ENCODE peak calls at places on chromosome 1, in four cellular contexts. One of them, this sample, is unnamed.

GRCh38 chr1:30446508-30446907 is 276.9 kb downstream of the MATN1 start:
- DNase-seq in PC-3: no peak
- DNase-seq in HCT116: no peak
- DNase-seq in fibroblast of lung: no peak
- DNase-seq in this sample: no peak

GRCh38 chr1:197486948-197487347 is 218.9 kb downstream of the CRB1 start:
- DNase-seq in fibroblast of lung: peak; percentile 25
- DNase-seq in HCT116: no peak
- DNase-seq in PC-3: no peak
- DNase-seq in this sample: peak; percentile 5

GRCh38 chr1:226062558-226063361 is at the start of gene H3-3A:
- DNase-seq in fibroblast of lung: peak; percentile 86
- DNase-seq in HCT116: peak; percentile 79
- DNase-seq in PC-3: peak; percentile 96
- DNase-seq in this sample: peak; percentile 99

GRCh38 chr1:236280438-236281285 is 1.1 kb downstream of the ERO1B start:
- DNase-seq in fibroblast of lung: no peak
- DNase-seq in PC-3: peak; percentile 11
- DNase-seq in HCT116: no peak
- DNase-seq in this sample: no peak

GRCh38 chr1:3481836-3482589 is 27.5 kb downstream of the ARHGEF16 start:
- DNase-seq in fibroblast of lung: no peak
- DNase-seq in HCT116: peak; percentile 42
- DNase-seq in PC-3: peak; percentile 83
- DNase-seq in this sample: peak; percentile 82

GRCh38 chr1:197314672-197315071 is 46.6 kb downstream of the CRB1 start:
- DNase-seq in PC-3: no peak
- DNase-seq in fibroblast of lung: no peak
- DNase-seq in HCT116: no peak
- DNase-seq in this sample: no peak

GRCh38 chr1:31539329-31539728 is 37.0 kb upstream of the TINAGL1 start:
- DNase-seq in PC-3: no peak
- DNase-seq in fibroblast of lung: no peak
- DNase-seq in HCT116: no peak
- DNase-seq in this sample: no peak

GRCh38 chr1:82388679-82389078 is 587.9 kb downstream of the ADGRL2 start:
- DNase-seq in PC-3: peak; percentile 78
- DNase-seq in fibroblast of lung: peak; percentile 91
- DNase-seq in HCT116: no peak
- DNase-seq in this sample: no peak

GRCh38 chr1:192235127-192235526 is 76.9 kb downstream of the RGS18 start:
- DNase-seq in PC-3: no peak
- DNase-seq in HCT116: no peak
- DNase-seq in fibroblast of lung: peak; percentile 17
- DNase-seq in this sample: no peak

GRCh38 chr1:162040657-162041056 is 17.0 kb upstream of the OLFML2B start:
- DNase-seq in PC-3: peak; percentile 58
- DNase-seq in HCT116: peak; percentile 34
- DNase-seq in fibroblast of lung: peak; percentile 35
- DNase-seq in this sample: no peak
- H3K4me1 ChIP-seq in PC-3: peaks cover 8% of the 10 kb centered on the region
- H3K4me1 ChIP-seq in HCT116: peaks cover 6% of the 10 kb centered on the region
- H3K4me1 ChIP-seq in fibroblast of lung: peaks cover 3% of the 10 kb centered on the region
- H3K4me1 ChIP-seq in this sample: peaks cover 1% of the 10 kb centered on the region

GRCh38 chr1:115869064-115869463 is 28.1 kb upstream of the NHLH2 start:
- DNase-seq in fibroblast of lung: no peak
- DNase-seq in HCT116: no peak
- DNase-seq in PC-3: no peak
- DNase-seq in this sample: no peak
- TF ChIP-seq EZH2 in fibroblast of lung: no peak
- TF ChIP-seq EZH2 in HCT116: no peak
- TF ChIP-seq EZH2 in PC-3: no peak
- TF ChIP-seq EZH2 in this sample: no peak

GRCh38 chr1:205351984-205352713 is 4.6 kb downstream of the KLHDC8A start:
- DNase-seq in PC-3: peak; percentile 58
- DNase-seq in fibroblast of lung: peak; percentile 37
- DNase-seq in HCT116: no peak
- DNase-seq in this sample: no peak
- H3K4me1 ChIP-seq in PC-3: peaks cover 18% of the 10 kb centered on the region
- H3K4me1 ChIP-seq in fibroblast of lung: no peaks in the 10 kb centered on the region
- H3K4me1 ChIP-seq in HCT116: peaks cover 2% of the 10 kb centered on the region
- H3K4me1 ChIP-seq in this sample: peaks cover 2% of the 10 kb centered on the region

GRCh38 chr1:57164584-57164983 is 198.8 kb upstream of the C8B start:
- DNase-seq in HCT116: no peak
- DNase-seq in fibroblast of lung: no peak
- DNase-seq in PC-3: no peak
- DNase-seq in this sample: no peak

GRCh38 chr1:57163332-57163731 is 197.5 kb upstream of the C8B start:
- DNase-seq in HCT116: no peak
- DNase-seq in PC-3: no peak
- DNase-seq in fibroblast of lung: no peak
- DNase-seq in this sample: no peak

GRCh38 chr1:57165546-57165945 is 199.7 kb upstream of the C8B start:
- DNase-seq in fibroblast of lung: peak; percentile 45
- DNase-seq in PC-3: no peak
- DNase-seq in HCT116: no peak
- DNase-seq in this sample: no peak

GRCh38 chr1:57162607-57163235 is 196.9 kb upstream of the C8B start:
- DNase-seq in PC-3: no peak
- DNase-seq in fibroblast of lung: no peak
- DNase-seq in HCT116: no peak
- DNase-seq in this sample: no peak

DNA sequence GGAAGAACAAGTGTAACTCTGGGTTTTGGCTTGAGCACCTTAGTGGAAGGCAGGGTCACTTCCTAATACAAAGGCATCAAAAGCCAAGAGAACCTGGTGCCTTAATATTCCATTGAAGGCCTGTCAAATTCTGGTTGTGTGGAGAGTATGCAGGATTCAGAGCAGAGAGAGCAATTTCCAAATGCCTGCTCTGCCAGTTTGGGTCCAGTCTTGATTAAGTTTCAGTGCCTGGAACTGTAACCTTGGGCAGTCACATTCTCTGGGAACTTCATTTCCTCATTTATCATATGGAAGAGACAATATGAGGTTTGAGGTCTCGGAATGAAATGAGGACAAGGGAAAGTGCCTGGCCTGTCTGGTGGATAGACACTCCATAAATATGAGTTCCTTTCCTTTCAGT is 198.0 kb upstream of the C8B start:
- DNase-seq in fibroblast of lung: no peak
- DNase-seq in HCT116: no peak
- DNase-seq in PC-3: no peak
- DNase-seq in this sample: no peak
- TF ChIP-seq EZH2 in fibroblast of lung: no peak
- TF ChIP-seq EZH2 in HCT116: no peak
- TF ChIP-seq EZH2 in PC-3: no peak
- TF ChIP-seq EZH2 in this sample: no peak

GRCh38 chr1:21318057-21318713 is 27.9 kb upstream of the ECE1 start:
- DNase-seq in fibroblast of lung: no peak
- DNase-seq in PC-3: no peak
- DNase-seq in HCT116: no peak
- DNase-seq in this sample: no peak

GRCh38 chr1:21318714-21319159 is 28.5 kb upstream of the ECE1 start:
- DNase-seq in HCT116: no peak
- DNase-seq in PC-3: no peak
- DNase-seq in fibroblast of lung: peak; percentile 41
- DNase-seq in this sample: no peak

GRCh38 chr1:21317690-21318043 is 27.4 kb upstream of the ECE1 start:
- DNase-seq in fibroblast of lung: no peak
- DNase-seq in HCT116: no peak
- DNase-seq in PC-3: no peak
- DNase-seq in this sample: no peak

GRCh38 chr1:21314797-21315396 is 24.6 kb upstream of the ECE1 start:
- DNase-seq in HCT116: no peak
- DNase-seq in fibroblast of lung: no peak
- DNase-seq in PC-3: no peak
- DNase-seq in this sample: no peak

GRCh38 chr1:21317035-21317689 is 26.9 kb upstream of the ECE1 start:
- DNase-seq in PC-3: no peak
- DNase-seq in HCT116: no peak
- DNase-seq in fibroblast of lung: peak; percentile 62
- DNase-seq in this sample: no peak
- H3K4me1 ChIP-seq in PC-3: no peaks in the 10 kb centered on the region
- H3K4me1 ChIP-seq in HCT116: peaks cover 21% of the 10 kb centered on the region
- H3K4me1 ChIP-seq in fibroblast of lung: peaks cover 60% of the 10 kb centered on the region
- H3K4me1 ChIP-seq in this sample: peaks cover 2% of the 10 kb centered on the region

GRCh38 chr1:67689267-67690017 is 4.4 kb downstream of the GADD45A start:
- DNase-seq in HCT116: no peak
- DNase-seq in fibroblast of lung: peak; percentile 34
- DNase-seq in PC-3: no peak
- DNase-seq in this sample: no peak

GRCh38 chr1:67687198-67687545 is 2.2 kb downstream of the GADD45A start:
- DNase-seq in HCT116: no peak
- DNase-seq in PC-3: no peak
- DNase-seq in fibroblast of lung: no peak
- DNase-seq in this sample: no peak

GRCh38 chr1:67688526-67689219 is 3.7 kb downstream of the GADD45A start:
- DNase-seq in PC-3: peak; percentile 54
- DNase-seq in HCT116: no peak
- DNase-seq in fibroblast of lung: no peak
- DNase-seq in this sample: no peak

GRCh38 chr1:67686272-67687197 is 1.5 kb downstream of the GADD45A start:
- DNase-seq in fibroblast of lung: peak; percentile 100
- DNase-seq in HCT116: peak; percentile 91
- DNase-seq in PC-3: peak; percentile 97
- DNase-seq in this sample: peak; percentile 84

GRCh38 chr1:67687649-67688048 is 2.6 kb downstream of the GADD45A start:
- DNase-seq in fibroblast of lung: peak; percentile 90
- DNase-seq in PC-3: peak; percentile 79
- DNase-seq in HCT116: no peak
- DNase-seq in this sample: peak; percentile 83
- TF ChIP-seq EZH2 in fibroblast of lung: no peak
- TF ChIP-seq EZH2 in PC-3: no peak
- TF ChIP-seq EZH2 in HCT116: no peak
- TF ChIP-seq EZH2 in this sample: no peak

DNA sequence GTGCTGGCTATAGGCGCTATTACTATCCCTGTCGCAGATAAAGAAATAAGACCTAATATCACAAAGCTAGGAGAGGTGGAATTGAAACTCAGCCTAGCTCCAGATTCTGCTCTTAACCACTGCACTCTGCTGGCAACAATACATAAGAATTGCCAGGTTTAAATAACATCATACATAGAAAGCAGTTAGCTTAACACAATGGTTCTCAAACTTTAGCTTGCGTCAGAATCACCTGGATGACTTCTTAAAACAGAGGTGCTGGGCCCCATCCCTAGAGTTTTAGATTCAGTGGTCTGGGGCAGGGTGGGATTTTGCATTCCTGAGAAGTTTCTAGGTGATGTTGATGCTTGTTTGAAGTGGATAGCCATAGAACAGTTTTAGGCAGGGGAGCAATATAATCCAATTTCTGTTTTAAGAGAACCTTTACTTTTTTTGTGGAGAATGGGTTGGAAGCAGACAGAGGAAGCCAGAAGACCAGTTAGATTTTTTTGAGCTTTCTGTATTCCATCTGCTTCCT is 1.1 kb upstream of the POMGNT1 start:
- DNase-seq in HCT116: no peak
- DNase-seq in fibroblast of lung: no peak
- DNase-seq in PC-3: no peak
- DNase-seq in this sample: no peak
- H3K4me1 ChIP-seq in HCT116: peaks cover 11% of the 10 kb centered on the region
- H3K4me1 ChIP-seq in fibroblast of lung: peaks cover 2% of the 10 kb centered on the region
- H3K4me1 ChIP-seq in PC-3: peaks cover 9% of the 10 kb centered on the region
- H3K4me1 ChIP-seq in this sample: peaks cover 14% of the 10 kb centered on the region

This sample was measured in PC-9.